ENCODE peak calls at places on chromosomes 4 and X, in seven cellular contexts. H is glutamatergic neuron; L is iris pigment epithelial cell; G is tibial artery; I is activated T-helper 1 cell treated with anti-CD3 and anti-CD28 coated beads, Interleukin-2, amount 50 U/mL, for 16 hours; E is mesendoderm; Q is GM13976. U is an unnamed sample.

GRCh38 chrX:149493567-149494562 is 11.2 kb downstream of the IDS start:
- DNase-seq in H (no peak), L (no peak), G (no peak), I (no peak), E (peak; percentile 51), Q (no peak), U (no peak)

GRCh38 chr4:114698256-114698655 is 99.6 kb downstream of the UGT8 start:
- DNase-seq in H (no peak), L (no peak), G (no peak), I (no peak), E (no peak), Q (no peak), U (no peak)

GRCh38 chr4:33272722-33273121 is 2552.6 kb downstream of the PCDH7 start:
- DNase-seq in H (no peak), L (no peak), G (no peak), I (no peak), E (no peak), Q (no peak), U (no peak)

GRCh38 chr4:168367065-168367464 is 48.5 kb upstream of the DDX60 start:
- DNase-seq in H (no peak), L (no peak), G (no peak), I (no peak), E (no peak), Q (no peak), U (no peak)

GRCh38 chr4:118113220-118113619 is 78.9 kb downstream of the NDST3 start:
- DNase-seq in H (no peak), L (peak; percentile 36), G (no peak), I (no peak), E (no peak), Q (peak; percentile 5), U (no peak)

GRCh38 chr4:71126719-71127118 is 133.3 kb downstream of the DCK start:
- DNase-seq in H (no peak), L (peak; percentile 89), G (no peak), I (no peak), E (no peak), Q (no peak), U (no peak)

GRCh38 chr4:166741709-166742108 is 492.6 kb downstream of the SPOCK3 start:
- DNase-seq in H (no peak), L (no peak), G (no peak), I (no peak), E (no peak), Q (no peak), U (no peak)

GRCh38 chr4:101277661-101278060 is 69.7 kb downstream of the PPP3CA start:
- DNase-seq in H (no peak), L (peak; percentile 87), G (no peak), I (no peak), E (no peak), Q (no peak), U (no peak)

GRCh38 chr4:74320559-74321118 is 12.4 kb downstream of the EPGN start:
- DNase-seq in H (no peak), L (peak; percentile 64), G (no peak), I (no peak), E (peak; percentile 87), Q (peak; percentile 25), U (peak; percentile 42)

GRCh38 chr4:64940698-64941097 is 531.4 kb upstream of the TECRL start:
- DNase-seq in H (no peak), L (peak; percentile 30), G (no peak), I (no peak), E (no peak), Q (no peak), U (no peak)

GRCh38 chr4:147042046-147042445 is 96.4 kb upstream of the TTC29 start:
- DNase-seq in H (no peak), L (no peak), G (no peak), I (no peak), E (no peak), Q (no peak), U (no peak)

GRCh38 chrX:4925911-4926310 is 1212.5 kb upstream of the PRKX start:
- DNase-seq in H (no peak), L (peak; percentile 0), G (no peak), I (no peak), E (peak; percentile 5), Q (no peak), U (no peak)

GRCh38 chrX:38282044-38282443 is 45.3 kb downstream of the RPGR start:
- DNase-seq in H (no peak), L (no peak), G (no peak), I (no peak), E (peak; percentile 18), Q (no peak), U (no peak)

U was measured in GM13977.